ENCODE peak calls at places on chromosomes 13 and 19, in five cellular contexts. Q, N, E, K and C are unnamed samples.

GRCh38 chr19:16659832-16660708 is at the start of gene SMIM7:
- DNase-seq in Q (peak; percentile 99), N (peak; percentile 99), E (peak; percentile 98), K (peak; percentile 98), C (peak; percentile 97)

GRCh38 chr19:7450243-7451223 is 38.3 kb downstream of the PEX11G start:
- DNase-seq in Q (peak; percentile 38), N (no peak), E (peak; percentile 49), K (peak; percentile 10), C (peak; percentile 32)

GRCh38 chr19:28492201-28492600 is 720.8 kb downstream of the UQCRFS1 start:
- DNase-seq in Q (no peak), N (no peak), E (no peak), K (no peak), C (no peak)

GRCh38 chr13:97435794-97436193 is 1.8 kb downstream of the RAP2A start:
- DNase-seq in Q (no peak), N (no peak), E (no peak), K (no peak), C (no peak)

GRCh38 chr19:11321206-11322126 is 18.0 kb downstream of the RAB3D start:
- DNase-seq in Q (peak; percentile 16), N (no peak), E (no peak), K (no peak), C (no peak)

GRCh38 chr13:83538636-83539035 is 343.6 kb downstream of the SLITRK1 start:
- DNase-seq in Q (no peak), N (no peak), E (no peak), K (no peak), C (no peak)

GRCh38 chr19:4518345-4519171 is at the start of gene PLIN4:
- DNase-seq in Q (no peak), N (no peak), E (no peak), K (no peak), C (peak; percentile 66)

GRCh38 chr19:13503570-13504235 is 2.6 kb downstream of the CACNA1A start:
- DNase-seq in Q (no peak), N (no peak), E (no peak), K (no peak), C (no peak)

GRCh38 chr13:108276060-108276459 is 6.5 kb downstream of the TNFSF13B start:
- DNase-seq in Q (peak; percentile 40), N (no peak), E (no peak), K (no peak), C (no peak)

DNA sequence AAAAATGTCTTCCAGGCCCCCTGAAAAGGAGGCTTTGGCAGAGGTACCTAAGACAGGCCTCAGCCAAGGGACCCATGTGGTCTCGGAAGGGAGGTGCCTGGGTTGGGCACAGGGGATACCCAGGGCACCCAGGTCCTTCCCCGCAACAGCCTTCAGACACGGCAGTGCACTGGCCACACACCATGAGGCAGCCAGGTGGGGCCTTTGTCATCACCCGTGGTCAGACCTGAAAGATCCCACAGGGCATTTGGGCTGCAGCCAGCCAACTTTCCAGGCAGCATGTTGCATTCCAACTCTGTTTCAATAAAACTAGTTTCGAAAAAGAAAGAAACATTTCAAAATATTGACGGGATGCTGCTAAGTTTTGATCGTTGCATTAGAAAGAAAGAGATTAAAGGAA is 4.7 kb upstream of the TUBGCP3 start:
- DNase-seq in Q (no peak), N (no peak), E (no peak), K (no peak), C (no peak)
- TF ChIP-seq ZBTB33 in Q (no peak), N (no peak), E (no peak), K (no peak), C (no peak)

GRCh38 chr13:111219306-111219705 is 101.1 kb upstream of the TEX29 start:
- DNase-seq in Q (no peak), N (no peak), E (no peak), K (no peak), C (no peak)

GRCh38 chr13:111217661-111218060 is 102.6 kb downstream of the ARHGEF7 start:
- DNase-seq in Q (no peak), N (no peak), E (no peak), K (no peak), C (no peak)

GRCh38 chr13:111215081-111216047 is 100.3 kb downstream of the ARHGEF7 start:
- DNase-seq in Q (no peak), N (no peak), E (no peak), K (no peak), C (no peak)

GRCh38 chr13:111216166-111216960 is 101.3 kb downstream of the ARHGEF7 start:
- DNase-seq in Q (peak; percentile 13), N (peak; percentile 61), E (no peak), K (no peak), C (peak; percentile 29)

DNA sequence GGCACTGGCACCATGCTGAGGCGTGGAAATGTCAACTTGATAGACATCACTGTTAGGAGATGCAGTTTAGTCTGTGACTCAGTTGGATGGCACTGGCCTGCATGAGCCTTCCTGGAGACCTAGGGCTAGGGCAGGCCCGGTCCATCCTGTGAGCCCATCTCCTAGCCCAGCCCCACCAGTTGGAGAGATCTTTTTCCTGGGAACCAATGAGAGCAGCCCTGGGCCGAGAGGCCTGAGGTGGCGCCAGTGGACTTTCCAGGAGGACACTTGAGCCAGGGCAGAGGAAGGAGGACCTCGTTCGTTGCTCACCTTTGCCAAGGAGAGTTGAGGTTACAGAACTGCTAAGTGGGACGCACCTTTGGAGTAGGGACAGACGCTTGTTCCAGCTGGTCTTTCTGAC is 100.5 kb upstream of the TEX29 start:
- DNase-seq in Q (no peak), N (no peak), E (no peak), K (no peak), C (no peak)
- TF ChIP-seq ZBTB33 in Q (no peak), N (no peak), E (no peak), K (no peak), C (no peak)

GRCh38 chr13:75312884-75313520 is 169.0 kb downstream of the TBC1D4 start:
- DNase-seq in Q (no peak), N (no peak), E (no peak), K (no peak), C (no peak)
- TF ChIP-seq ZBTB33 in Q (no peak), N (no peak), E (no peak), K (no peak), C (no peak)

GRCh38 chr19:29559743-29560142 is 33.9 kb downstream of the VSTM2B start:
- DNase-seq in Q (no peak), N (no peak), E (no peak), K (no peak), C (no peak)
- TF ChIP-seq ZBTB33 in Q (no peak), N (no peak), E (no peak), K (no peak), C (no peak)

DNA sequence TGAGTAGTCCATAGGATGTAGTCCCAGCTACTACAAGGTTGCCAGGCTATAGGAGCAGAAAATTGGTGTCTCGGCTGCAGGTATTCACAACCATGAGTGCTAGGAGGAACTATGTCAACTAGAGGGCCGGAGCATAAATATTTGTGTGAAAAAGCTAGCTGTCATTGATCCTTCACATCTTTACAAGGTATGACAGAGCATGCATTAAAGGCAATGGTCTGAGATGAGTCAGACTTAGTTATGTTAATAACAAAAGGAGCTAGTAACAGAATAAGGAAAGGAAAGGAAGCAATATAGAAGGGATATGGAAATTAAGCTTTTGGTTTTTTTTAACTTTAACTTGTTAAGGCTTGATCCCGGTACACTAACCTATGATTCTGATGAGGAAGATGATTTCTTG is 40.9 kb upstream of the PSG9 start:
- DNase-seq in Q (no peak), N (no peak), E (no peak), K (no peak), C (no peak)
- TF ChIP-seq ZBTB33 in Q (no peak), N (no peak), E (no peak), K (no peak), C (no peak)

DNA sequence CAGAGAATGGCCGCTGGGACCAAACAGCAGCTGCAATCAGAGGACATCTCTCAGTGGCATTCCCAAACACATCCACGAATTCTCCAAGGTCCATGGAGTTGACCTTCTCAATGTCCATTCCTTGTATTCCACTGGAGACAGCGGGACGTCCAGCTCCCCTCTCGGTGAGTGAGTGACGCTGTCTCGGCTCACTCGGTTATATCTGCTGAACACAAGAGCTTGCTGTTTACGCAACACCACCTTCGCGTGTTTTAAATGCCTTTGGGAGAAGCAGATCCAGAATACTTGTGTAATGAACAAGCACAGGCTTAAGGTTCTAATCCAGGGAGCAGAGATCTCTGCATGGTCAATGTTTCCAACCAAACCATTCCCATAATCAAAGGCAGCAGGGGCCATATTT is at the start of gene URAD:
- DNase-seq in Q (no peak), N (no peak), E (no peak), K (no peak), C (peak; percentile 17)
- TF ChIP-seq ZBTB33 in Q (no peak), N (no peak), E (no peak), K (no peak), C (no peak)

GRCh38 chr19:42450314-42450934 is 7.7 kb upstream of the CXCL17 start:
- DNase-seq in Q (peak; percentile 95), N (peak; percentile 75), E (peak; percentile 84), K (peak; percentile 85), C (peak; percentile 98)

GRCh38 chr19:42452590-42452989 is 9.8 kb upstream of the CXCL17 start:
- DNase-seq in Q (no peak), N (no peak), E (no peak), K (no peak), C (no peak)

GRCh38 chr19:42459926-42460325 is 17.2 kb upstream of the CXCL17 start:
- DNase-seq in Q (no peak), N (no peak), E (no peak), K (no peak), C (no peak)

DNA sequence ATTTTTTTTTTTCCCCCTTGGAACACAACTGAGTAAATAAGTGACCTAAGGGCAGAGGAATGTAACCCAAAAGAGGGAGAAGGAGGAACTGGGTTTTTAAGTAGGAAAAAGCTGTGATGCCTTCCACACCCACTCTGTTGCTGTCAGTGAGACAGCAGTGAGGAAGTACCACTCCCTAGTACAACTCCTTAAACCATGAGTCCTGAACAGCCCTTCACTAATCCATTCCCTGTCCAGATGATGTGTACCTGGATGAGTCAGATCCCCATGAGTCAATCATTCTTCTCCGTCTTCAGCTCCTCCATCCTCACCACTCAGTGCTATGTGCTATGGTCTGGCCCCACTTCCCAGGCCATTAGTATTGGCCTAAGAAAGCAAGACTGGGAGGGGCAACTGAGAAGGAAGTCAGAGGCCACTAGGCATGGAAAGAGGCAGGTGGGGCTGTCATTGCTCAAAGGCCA is 12.9 kb upstream of the CXCL17 start:
- DNase-seq in Q (no peak), N (no peak), E (no peak), K (peak; percentile 76), C (no peak)
- TF ChIP-seq ZBTB33 in Q (no peak), N (no peak), E (no peak), K (no peak), C (no peak)